ENCODE peak calls at places on chromosomes 13 and 19, in seven cellular contexts. One of them, this sample, is unnamed.
A peak's percentile ranks its signal among the peaks of the same experiment; 100 is the strongest.

GRCh38 chr13:113832204-113832603 is 31.7 kb downstream of the GAS6 start:
- DNase-seq in thyroid gland: no peak
- DNase-seq in endodermal cell: no peak
- DNase-seq in naive thymus-derived CD4-positive, alpha-beta T cell: no peak
- DNase-seq in upper lobe of right lung: no peak
- DNase-seq in adrenal gland: no peak
- DNase-seq in lower lobe of right lung: peak; percentile 41
- DNase-seq in this sample: no peak

GRCh38 chr13:72125561-72125960 is 258.6 kb upstream of the DACH1 start:
- DNase-seq in endodermal cell: no peak
- DNase-seq in thyroid gland: no peak
- DNase-seq in upper lobe of right lung: no peak
- DNase-seq in naive thymus-derived CD4-positive, alpha-beta T cell: no peak
- DNase-seq in lower lobe of right lung: no peak
- DNase-seq in adrenal gland: no peak
- DNase-seq in this sample: no peak

GRCh38 chr13:114282143-114282685 is 813 bp downstream of the UPF3A start:
- DNase-seq in lower lobe of right lung: peak; percentile 68
- DNase-seq in thyroid gland: peak; percentile 42
- DNase-seq in upper lobe of right lung: peak; percentile 78
- DNase-seq in endodermal cell: peak; percentile 75
- DNase-seq in naive thymus-derived CD4-positive, alpha-beta T cell: no peak
- DNase-seq in adrenal gland: peak; percentile 63
- DNase-seq in this sample: no peak

GRCh38 chr19:3977242-3978143 is 6.6 kb upstream of the DAPK3 start:
- DNase-seq in adrenal gland: peak; percentile 68
- DNase-seq in naive thymus-derived CD4-positive, alpha-beta T cell: no peak
- DNase-seq in lower lobe of right lung: no peak
- DNase-seq in endodermal cell: peak; percentile 78
- DNase-seq in upper lobe of right lung: no peak
- DNase-seq in thyroid gland: no peak
- DNase-seq in this sample: no peak

GRCh38 chr19:30374791-30375650 is 2.8 kb downstream of the ZNF536 start:
- DNase-seq in naive thymus-derived CD4-positive, alpha-beta T cell: no peak
- DNase-seq in adrenal gland: peak; percentile 38
- DNase-seq in endodermal cell: peak; percentile 77
- DNase-seq in lower lobe of right lung: no peak
- DNase-seq in upper lobe of right lung: no peak
- DNase-seq in thyroid gland: peak; percentile 64
- DNase-seq in this sample: no peak

GRCh38 chr19:17420267-17420924 is 549 bp downstream of the MVB12A start:
- DNase-seq in endodermal cell: peak; percentile 80
- DNase-seq in thyroid gland: peak; percentile 10
- DNase-seq in adrenal gland: peak; percentile 74
- DNase-seq in upper lobe of right lung: peak; percentile 76
- DNase-seq in naive thymus-derived CD4-positive, alpha-beta T cell: no peak
- DNase-seq in lower lobe of right lung: peak; percentile 62
- DNase-seq in this sample: no peak

GRCh38 chr13:44648392-44649117 is 72.4 kb upstream of the TSC22D1 start:
- DNase-seq in lower lobe of right lung: no peak
- DNase-seq in endodermal cell: no peak
- DNase-seq in naive thymus-derived CD4-positive, alpha-beta T cell: peak; percentile 15
- DNase-seq in thyroid gland: no peak
- DNase-seq in upper lobe of right lung: no peak
- DNase-seq in adrenal gland: no peak
- DNase-seq in this sample: no peak

GRCh38 chr13:43911871-43912270 is 32.2 kb downstream of the LACC1 start:
- DNase-seq in endodermal cell: no peak
- DNase-seq in upper lobe of right lung: no peak
- DNase-seq in lower lobe of right lung: no peak
- DNase-seq in adrenal gland: no peak
- DNase-seq in naive thymus-derived CD4-positive, alpha-beta T cell: no peak
- DNase-seq in thyroid gland: no peak
- DNase-seq in this sample: no peak

GRCh38 chr19:33159149-33159548 is 27.2 kb downstream of the WDR88 start:
- DNase-seq in lower lobe of right lung: no peak
- DNase-seq in adrenal gland: no peak
- DNase-seq in thyroid gland: no peak
- DNase-seq in naive thymus-derived CD4-positive, alpha-beta T cell: no peak
- DNase-seq in upper lobe of right lung: no peak
- DNase-seq in endodermal cell: peak; percentile 5
- DNase-seq in this sample: no peak

GRCh38 chr13:94174009-94174408 is 305.5 kb downstream of the DCT start:
- DNase-seq in lower lobe of right lung: no peak
- DNase-seq in endodermal cell: no peak
- DNase-seq in thyroid gland: no peak
- DNase-seq in adrenal gland: no peak
- DNase-seq in upper lobe of right lung: no peak
- DNase-seq in naive thymus-derived CD4-positive, alpha-beta T cell: no peak
- DNase-seq in this sample: no peak

GRCh38 chr19:18613589-18614234 is 1.0 kb downstream of the TMEM59L start:
- DNase-seq in endodermal cell: peak; percentile 62
- DNase-seq in upper lobe of right lung: no peak
- DNase-seq in lower lobe of right lung: no peak
- DNase-seq in thyroid gland: no peak
- DNase-seq in naive thymus-derived CD4-positive, alpha-beta T cell: no peak
- DNase-seq in adrenal gland: no peak
- DNase-seq in this sample: no peak

GRCh38 chr19:34316741-34317241 is 48.2 kb upstream of the GPI start:
- DNase-seq in naive thymus-derived CD4-positive, alpha-beta T cell: no peak
- DNase-seq in endodermal cell: no peak
- DNase-seq in upper lobe of right lung: no peak
- DNase-seq in lower lobe of right lung: no peak
- DNase-seq in thyroid gland: no peak
- DNase-seq in adrenal gland: peak; percentile 61
- DNase-seq in this sample: no peak

DNA sequence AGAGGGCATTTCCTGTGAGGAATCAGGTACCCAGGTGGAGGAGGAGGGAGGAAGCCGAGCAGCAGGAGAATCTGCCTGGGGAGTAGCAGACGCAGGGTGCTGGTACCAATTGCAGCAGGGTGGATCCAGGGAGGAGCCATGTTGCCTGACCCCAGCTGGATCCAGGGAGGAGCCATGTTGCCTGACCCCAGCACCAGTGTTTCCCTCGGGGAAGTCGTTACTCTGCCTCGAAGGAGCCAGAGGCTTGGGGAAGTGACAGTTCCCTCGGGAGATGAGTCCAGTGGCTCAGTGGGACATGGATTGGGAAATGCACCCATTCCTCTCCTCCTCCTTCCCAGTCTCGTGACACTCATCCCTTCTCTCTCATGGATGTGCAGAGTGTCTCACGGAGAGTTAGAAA is 31.5 kb downstream of the LAIR2 start:
- DNase-seq in thyroid gland: no peak
- DNase-seq in lower lobe of right lung: no peak
- DNase-seq in naive thymus-derived CD4-positive, alpha-beta T cell: no peak
- DNase-seq in adrenal gland: no peak
- DNase-seq in upper lobe of right lung: no peak
- DNase-seq in endodermal cell: no peak
- DNase-seq in this sample: no peak
- H3K9me3 ChIP-seq in thyroid gland: no peaks in the 10 kb centered on the region
- H3K9me3 ChIP-seq in lower lobe of right lung: no peaks in the 10 kb centered on the region
- H3K9me3 ChIP-seq in naive thymus-derived CD4-positive, alpha-beta T cell: no peaks in the 10 kb centered on the region
- H3K9me3 ChIP-seq in adrenal gland: no peaks in the 10 kb centered on the region
- H3K9me3 ChIP-seq in upper lobe of right lung: no peaks in the 10 kb centered on the region
- H3K9me3 ChIP-seq in endodermal cell: peaks cover 65% of the 10 kb centered on the region
- H3K9me3 ChIP-seq in this sample: no peaks in the 10 kb centered on the region

DNA sequence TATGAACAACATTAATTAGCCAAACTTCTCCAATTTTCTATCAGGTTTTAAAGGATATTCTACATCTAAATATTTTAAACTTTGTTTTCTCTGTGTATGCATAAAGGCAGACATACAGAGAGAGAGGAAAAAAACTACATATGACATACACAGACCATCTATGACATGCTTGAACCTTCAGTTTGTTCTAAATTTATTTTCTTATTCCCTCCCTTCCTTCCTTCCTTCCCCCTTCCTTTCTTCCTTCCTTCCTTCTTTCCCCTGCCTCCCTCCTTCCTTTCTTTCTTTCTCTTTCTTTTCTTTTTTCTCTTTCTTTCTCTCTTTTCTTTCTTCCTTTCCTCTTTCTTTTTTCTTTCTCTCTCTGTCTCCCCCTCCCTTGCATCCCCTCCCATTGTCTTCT is 35.8 kb upstream of the CD70 start:
- DNase-seq in endodermal cell: no peak
- DNase-seq in thyroid gland: no peak
- DNase-seq in naive thymus-derived CD4-positive, alpha-beta T cell: no peak
- DNase-seq in adrenal gland: no peak
- DNase-seq in upper lobe of right lung: no peak
- DNase-seq in lower lobe of right lung: no peak
- DNase-seq in this sample: no peak
- H3K9me3 ChIP-seq in endodermal cell: peaks cover 67% of the 10 kb centered on the region
- H3K9me3 ChIP-seq in thyroid gland: no peaks in the 10 kb centered on the region
- H3K9me3 ChIP-seq in naive thymus-derived CD4-positive, alpha-beta T cell: no peaks in the 10 kb centered on the region
- H3K9me3 ChIP-seq in adrenal gland: no peaks in the 10 kb centered on the region
- H3K9me3 ChIP-seq in upper lobe of right lung: no peaks in the 10 kb centered on the region
- H3K9me3 ChIP-seq in lower lobe of right lung: no peaks in the 10 kb centered on the region
- H3K9me3 ChIP-seq in this sample: no peaks in the 10 kb centered on the region

GRCh38 chr19:57688011-57688763 is 6.4 kb downstream of the ZNF551 start:
- DNase-seq in upper lobe of right lung: no peak
- DNase-seq in lower lobe of right lung: no peak
- DNase-seq in endodermal cell: no peak
- DNase-seq in thyroid gland: no peak
- DNase-seq in adrenal gland: no peak
- DNase-seq in naive thymus-derived CD4-positive, alpha-beta T cell: no peak
- DNase-seq in this sample: no peak
- H3K9me3 ChIP-seq in upper lobe of right lung: peaks cover 85% of the 10 kb centered on the region
- H3K9me3 ChIP-seq in lower lobe of right lung: peaks cover 100% of the 10 kb centered on the region
- H3K9me3 ChIP-seq in endodermal cell: peaks cover 76% of the 10 kb centered on the region
- H3K9me3 ChIP-seq in thyroid gland: no peaks in the 10 kb centered on the region
- H3K9me3 ChIP-seq in adrenal gland: no peaks in the 10 kb centered on the region
- H3K9me3 ChIP-seq in naive thymus-derived CD4-positive, alpha-beta T cell: peaks cover 92% of the 10 kb centered on the region
- H3K9me3 ChIP-seq in this sample: peaks cover 68% of the 10 kb centered on the region

DNA sequence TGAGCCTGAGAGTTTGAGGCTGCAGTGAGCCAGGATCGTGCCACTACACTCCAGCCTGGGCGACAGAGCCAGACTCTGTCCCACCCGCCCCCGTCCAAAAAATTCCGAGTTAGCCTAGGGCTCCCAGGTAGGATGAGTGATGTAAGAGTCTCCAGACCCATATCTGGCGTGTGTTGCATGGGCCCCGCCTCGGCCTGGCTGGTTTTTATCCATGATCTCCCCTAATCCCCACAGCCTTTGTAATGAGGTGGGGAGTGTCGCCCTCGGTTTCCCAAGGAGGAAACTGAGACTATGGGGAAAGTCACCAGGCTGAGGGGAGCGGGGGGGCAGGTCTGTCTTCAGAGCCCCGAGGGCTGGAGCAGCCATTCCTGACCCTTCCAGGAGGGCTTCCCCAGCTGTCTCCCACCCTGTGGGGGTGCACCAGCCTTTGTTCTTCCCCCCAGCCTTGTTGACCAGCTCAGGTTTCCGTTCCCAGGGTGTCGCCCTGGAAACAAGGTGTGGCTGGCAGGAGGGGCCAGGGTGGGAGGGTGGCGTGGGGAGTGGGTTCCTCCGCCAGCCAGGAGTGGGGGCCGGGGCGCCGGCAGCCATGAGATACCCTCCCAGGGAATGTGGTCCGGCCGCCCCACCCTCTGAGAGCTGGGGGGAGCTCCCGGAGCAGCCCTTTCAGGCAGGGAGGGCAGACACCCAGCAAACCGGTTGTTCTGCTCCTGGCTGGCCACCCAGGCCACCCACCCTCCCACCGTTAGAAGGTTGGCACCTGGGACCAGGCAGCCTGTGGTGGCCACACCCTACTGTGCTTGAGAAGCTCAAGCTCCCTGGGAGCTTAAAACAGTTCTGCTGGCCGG is 11.5 kb downstream of the MYH14 start:
- DNase-seq in adrenal gland: no peak
- DNase-seq in endodermal cell: no peak
- DNase-seq in upper lobe of right lung: peak; percentile 94
- DNase-seq in lower lobe of right lung: peak; percentile 93
- DNase-seq in naive thymus-derived CD4-positive, alpha-beta T cell: no peak
- DNase-seq in thyroid gland: peak; percentile 97
- DNase-seq in this sample: no peak
- H3K9me3 ChIP-seq in adrenal gland: no peaks in the 10 kb centered on the region
- H3K9me3 ChIP-seq in endodermal cell: peaks cover 11% of the 10 kb centered on the region
- H3K9me3 ChIP-seq in upper lobe of right lung: no peaks in the 10 kb centered on the region
- H3K9me3 ChIP-seq in lower lobe of right lung: no peaks in the 10 kb centered on the region
- H3K9me3 ChIP-seq in naive thymus-derived CD4-positive, alpha-beta T cell: peaks cover 15% of the 10 kb centered on the region
- H3K9me3 ChIP-seq in thyroid gland: no peaks in the 10 kb centered on the region
- H3K9me3 ChIP-seq in this sample: no peaks in the 10 kb centered on the region

DNA sequence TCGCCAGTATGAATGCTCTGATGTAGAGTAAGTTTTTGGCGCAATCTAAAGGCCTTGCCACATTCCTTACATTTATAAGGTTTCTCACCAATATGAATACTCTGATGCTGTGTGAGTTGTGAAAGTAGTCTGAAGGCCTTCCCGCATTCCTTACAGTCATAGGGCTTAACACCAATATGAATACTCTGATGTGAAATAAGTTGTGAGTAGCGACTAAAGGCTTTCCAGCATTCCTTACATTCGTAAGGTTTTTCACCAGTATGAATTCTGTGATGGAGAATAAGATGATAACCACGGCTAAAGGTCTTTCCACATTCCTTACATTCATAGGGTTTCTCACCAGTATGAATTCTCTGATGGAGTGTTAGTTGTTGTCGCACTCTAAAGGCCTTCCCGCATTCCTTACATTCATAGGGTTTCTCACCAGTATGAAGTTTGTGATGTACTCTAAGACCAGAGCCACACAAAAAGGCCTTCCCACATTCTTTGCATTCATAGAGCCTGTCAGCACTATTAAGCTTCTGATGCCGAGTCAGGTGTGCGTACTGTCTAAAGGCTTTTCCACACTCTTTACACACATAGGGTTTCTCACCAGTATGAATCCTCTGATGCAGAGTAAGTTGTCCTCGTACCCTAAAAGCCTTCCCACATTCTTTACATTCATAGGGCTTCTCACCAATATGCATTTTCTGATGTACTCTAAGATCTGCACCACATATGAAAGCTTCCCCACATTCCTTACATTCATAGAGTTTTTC is 14.1 kb upstream of the ZFP14 start:
- DNase-seq in adrenal gland: no peak
- DNase-seq in endodermal cell: no peak
- DNase-seq in thyroid gland: no peak
- DNase-seq in upper lobe of right lung: no peak
- DNase-seq in lower lobe of right lung: no peak
- DNase-seq in naive thymus-derived CD4-positive, alpha-beta T cell: no peak
- DNase-seq in this sample: no peak
- H3K9me3 ChIP-seq in adrenal gland: peaks cover 6% of the 10 kb centered on the region
- H3K9me3 ChIP-seq in endodermal cell: peaks cover 99% of the 10 kb centered on the region
- H3K9me3 ChIP-seq in thyroid gland: no peaks in the 10 kb centered on the region
- H3K9me3 ChIP-seq in upper lobe of right lung: peaks cover 68% of the 10 kb centered on the region
- H3K9me3 ChIP-seq in lower lobe of right lung: peaks cover 97% of the 10 kb centered on the region
- H3K9me3 ChIP-seq in naive thymus-derived CD4-positive, alpha-beta T cell: peaks cover 84% of the 10 kb centered on the region
- H3K9me3 ChIP-seq in this sample: peaks cover 37% of the 10 kb centered on the region

DNA sequence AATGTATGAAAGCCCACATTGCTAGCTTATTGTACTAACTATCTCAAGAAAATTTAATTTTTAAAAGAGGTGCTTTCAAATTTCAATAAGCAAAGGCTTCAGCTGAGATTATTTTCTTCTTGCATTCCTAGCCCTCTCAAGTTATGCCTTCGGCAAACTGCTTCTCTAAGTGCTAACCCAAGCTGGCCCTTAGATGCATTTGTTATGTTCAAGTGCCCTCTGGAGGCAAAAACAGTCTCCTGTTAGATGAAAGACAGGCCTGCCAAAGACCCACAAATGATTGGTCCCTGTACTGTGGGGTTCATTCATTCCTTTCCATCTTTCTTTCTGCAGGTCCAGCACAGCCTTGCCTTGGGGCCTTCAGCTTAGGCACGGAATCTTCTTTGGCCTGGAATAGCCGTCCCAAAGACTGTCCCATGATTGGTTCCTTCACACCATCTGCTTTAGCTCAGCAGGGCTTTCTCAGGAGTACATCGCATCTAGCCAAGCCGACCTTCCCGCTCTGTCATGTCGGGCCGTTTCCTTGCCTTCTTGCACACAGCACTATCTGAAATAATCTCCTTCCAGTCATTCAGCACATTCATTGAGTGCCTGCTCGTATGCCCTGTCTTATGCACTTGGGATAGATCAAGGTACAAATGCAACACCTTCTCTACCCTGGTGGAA is 26.4 kb upstream of the TPTE2 start:
- DNase-seq in endodermal cell: peak; percentile 50
- DNase-seq in adrenal gland: no peak
- DNase-seq in lower lobe of right lung: no peak
- DNase-seq in naive thymus-derived CD4-positive, alpha-beta T cell: peak; percentile 58
- DNase-seq in thyroid gland: peak; percentile 5
- DNase-seq in upper lobe of right lung: no peak
- DNase-seq in this sample: no peak
- H3K9me3 ChIP-seq in endodermal cell: peaks cover 31% of the 10 kb centered on the region
- H3K9me3 ChIP-seq in adrenal gland: no peaks in the 10 kb centered on the region
- H3K9me3 ChIP-seq in lower lobe of right lung: no peaks in the 10 kb centered on the region
- H3K9me3 ChIP-seq in naive thymus-derived CD4-positive, alpha-beta T cell: no peaks in the 10 kb centered on the region
- H3K9me3 ChIP-seq in thyroid gland: no peaks in the 10 kb centered on the region
- H3K9me3 ChIP-seq in upper lobe of right lung: no peaks in the 10 kb centered on the region
- H3K9me3 ChIP-seq in this sample: no peaks in the 10 kb centered on the region

This sample was measured in T-helper 17 cell.